ENCODE peak calls at places on chromosomes 13 and 19, in ten cellular contexts. One of them, this sample, is unnamed.

GRCh38 chr19:32448026-32448425 is 42.5 kb downstream of the DPY19L3 start:
- DNase-seq in NCI-H2171 treated with DMSO at 0.1 percent for 48 hours: no peak
- DNase-seq in NCI-H1092 treated with DMSO at 0.1 percent for 48 hours: no peak
- DNase-seq in NCI-H2081: no peak
- DNase-seq in CD8-positive, alpha-beta memory T cell: no peak
- DNase-seq in NCI-H774: no peak
- DNase-seq in activated gamma-delta T cell treated with Interleukin-2 at 50 U/mL for 16 hours: no peak
- DNase-seq in naive thymus-derived CD8-positive, alpha-beta T cell: no peak
- DNase-seq in anterior cingulate cortex: no peak
- DNase-seq in heart right ventricle: no peak
- DNase-seq in this sample: no peak

GRCh38 chr13:111610879-111611278 is 290.4 kb downstream of the TEX29 start:
- DNase-seq in NCI-H2171 treated with DMSO at 0.1 percent for 48 hours: no peak
- DNase-seq in NCI-H1092 treated with DMSO at 0.1 percent for 48 hours: no peak
- DNase-seq in NCI-H2081: no peak
- DNase-seq in CD8-positive, alpha-beta memory T cell: no peak
- DNase-seq in NCI-H774: no peak
- DNase-seq in activated gamma-delta T cell treated with Interleukin-2 at 50 U/mL for 16 hours: no peak
- DNase-seq in naive thymus-derived CD8-positive, alpha-beta T cell: no peak
- DNase-seq in anterior cingulate cortex: no peak
- DNase-seq in heart right ventricle: no peak
- DNase-seq in this sample: no peak

GRCh38 chr13:114099918-114100445 is 32.4 kb downstream of the RASA3 start:
- DNase-seq in NCI-H2171 treated with DMSO at 0.1 percent for 48 hours: no peak
- DNase-seq in NCI-H1092 treated with DMSO at 0.1 percent for 48 hours: no peak
- DNase-seq in NCI-H2081: no peak
- DNase-seq in CD8-positive, alpha-beta memory T cell: peak; percentile 49
- DNase-seq in NCI-H774: no peak
- DNase-seq in activated gamma-delta T cell treated with Interleukin-2 at 50 U/mL for 16 hours: peak; percentile 3
- DNase-seq in naive thymus-derived CD8-positive, alpha-beta T cell: peak; percentile 49
- DNase-seq in anterior cingulate cortex: no peak
- DNase-seq in heart right ventricle: no peak
- DNase-seq in this sample: no peak

GRCh38 chr13:40306817-40307216 is 359.6 kb downstream of the FOXO1 start:
- DNase-seq in NCI-H2171 treated with DMSO at 0.1 percent for 48 hours: no peak
- DNase-seq in NCI-H1092 treated with DMSO at 0.1 percent for 48 hours: no peak
- DNase-seq in NCI-H2081: no peak
- DNase-seq in CD8-positive, alpha-beta memory T cell: no peak
- DNase-seq in NCI-H774: no peak
- DNase-seq in activated gamma-delta T cell treated with Interleukin-2 at 50 U/mL for 16 hours: no peak
- DNase-seq in naive thymus-derived CD8-positive, alpha-beta T cell: no peak
- DNase-seq in anterior cingulate cortex: no peak
- DNase-seq in heart right ventricle: no peak
- DNase-seq in this sample: no peak

GRCh38 chr13:47459512-47459911 is 541.6 kb downstream of the SUCLA2 start:
- DNase-seq in NCI-H2171 treated with DMSO at 0.1 percent for 48 hours: no peak
- DNase-seq in NCI-H1092 treated with DMSO at 0.1 percent for 48 hours: no peak
- DNase-seq in NCI-H2081: no peak
- DNase-seq in CD8-positive, alpha-beta memory T cell: no peak
- DNase-seq in NCI-H774: no peak
- DNase-seq in activated gamma-delta T cell treated with Interleukin-2 at 50 U/mL for 16 hours: no peak
- DNase-seq in naive thymus-derived CD8-positive, alpha-beta T cell: no peak
- DNase-seq in anterior cingulate cortex: no peak
- DNase-seq in heart right ventricle: no peak
- DNase-seq in this sample: no peak

GRCh38 chr19:49939721-49940481 is 10.6 kb upstream of the NUP62 start:
- DNase-seq in NCI-H2171 treated with DMSO at 0.1 percent for 48 hours: no peak
- DNase-seq in NCI-H1092 treated with DMSO at 0.1 percent for 48 hours: no peak
- DNase-seq in NCI-H2081: no peak
- DNase-seq in CD8-positive, alpha-beta memory T cell: no peak
- DNase-seq in NCI-H774: no peak
- DNase-seq in activated gamma-delta T cell treated with Interleukin-2 at 50 U/mL for 16 hours: no peak
- DNase-seq in naive thymus-derived CD8-positive, alpha-beta T cell: no peak
- DNase-seq in anterior cingulate cortex: no peak
- DNase-seq in heart right ventricle: no peak
- DNase-seq in this sample: no peak

GRCh38 chr19:389246-389934 is 19.6 kb downstream of the C2CD4C start:
- DNase-seq in NCI-H2171 treated with DMSO at 0.1 percent for 48 hours: no peak
- DNase-seq in NCI-H1092 treated with DMSO at 0.1 percent for 48 hours: no peak
- DNase-seq in NCI-H2081: no peak
- DNase-seq in CD8-positive, alpha-beta memory T cell: peak; percentile 35
- DNase-seq in NCI-H774: no peak
- DNase-seq in activated gamma-delta T cell treated with Interleukin-2 at 50 U/mL for 16 hours: no peak
- DNase-seq in naive thymus-derived CD8-positive, alpha-beta T cell: no peak
- DNase-seq in anterior cingulate cortex: no peak
- DNase-seq in heart right ventricle: no peak
- DNase-seq in this sample: peak; percentile 58

GRCh38 chr19:50663280-50663790 is 14.1 kb downstream of the C19orf81 start:
- DNase-seq in NCI-H2171 treated with DMSO at 0.1 percent for 48 hours: no peak
- DNase-seq in NCI-H1092 treated with DMSO at 0.1 percent for 48 hours: no peak
- DNase-seq in NCI-H2081: no peak
- DNase-seq in CD8-positive, alpha-beta memory T cell: no peak
- DNase-seq in NCI-H774: no peak
- DNase-seq in activated gamma-delta T cell treated with Interleukin-2 at 50 U/mL for 16 hours: no peak
- DNase-seq in naive thymus-derived CD8-positive, alpha-beta T cell: no peak
- DNase-seq in anterior cingulate cortex: no peak
- DNase-seq in heart right ventricle: no peak
- DNase-seq in this sample: no peak

GRCh38 chr13:20960663-20961309 is 58.2 kb upstream of the XPO4 start:
- DNase-seq in NCI-H2171 treated with DMSO at 0.1 percent for 48 hours: peak; percentile 39
- DNase-seq in NCI-H1092 treated with DMSO at 0.1 percent for 48 hours: peak; percentile 26
- DNase-seq in NCI-H2081: peak; percentile 1
- DNase-seq in CD8-positive, alpha-beta memory T cell: no peak
- DNase-seq in NCI-H774: no peak
- DNase-seq in activated gamma-delta T cell treated with Interleukin-2 at 50 U/mL for 16 hours: no peak
- DNase-seq in naive thymus-derived CD8-positive, alpha-beta T cell: no peak
- DNase-seq in anterior cingulate cortex: no peak
- DNase-seq in heart right ventricle: no peak
- DNase-seq in this sample: no peak

GRCh38 chr19:16210168-16210567 is 12.5 kb downstream of the AP1M1 start:
- DNase-seq in NCI-H2171 treated with DMSO at 0.1 percent for 48 hours: no peak
- DNase-seq in NCI-H1092 treated with DMSO at 0.1 percent for 48 hours: peak; percentile 57
- DNase-seq in NCI-H2081: no peak
- DNase-seq in CD8-positive, alpha-beta memory T cell: no peak
- DNase-seq in NCI-H774: no peak
- DNase-seq in activated gamma-delta T cell treated with Interleukin-2 at 50 U/mL for 16 hours: no peak
- DNase-seq in naive thymus-derived CD8-positive, alpha-beta T cell: no peak
- DNase-seq in anterior cingulate cortex: no peak
- DNase-seq in heart right ventricle: no peak
- DNase-seq in this sample: no peak

GRCh38 chr19:2123682-2124387 is 27.1 kb downstream of the IZUMO4 start:
- DNase-seq in NCI-H2171 treated with DMSO at 0.1 percent for 48 hours: no peak
- DNase-seq in NCI-H1092 treated with DMSO at 0.1 percent for 48 hours: no peak
- DNase-seq in NCI-H2081: no peak
- DNase-seq in CD8-positive, alpha-beta memory T cell: no peak
- DNase-seq in NCI-H774: no peak
- DNase-seq in activated gamma-delta T cell treated with Interleukin-2 at 50 U/mL for 16 hours: no peak
- DNase-seq in naive thymus-derived CD8-positive, alpha-beta T cell: no peak
- DNase-seq in anterior cingulate cortex: no peak
- DNase-seq in heart right ventricle: no peak
- DNase-seq in this sample: no peak

GRCh38 chr19:28155265-28155664 is 1057.7 kb downstream of the UQCRFS1 start:
- DNase-seq in NCI-H2171 treated with DMSO at 0.1 percent for 48 hours: no peak
- DNase-seq in NCI-H1092 treated with DMSO at 0.1 percent for 48 hours: no peak
- DNase-seq in NCI-H2081: no peak
- DNase-seq in CD8-positive, alpha-beta memory T cell: no peak
- DNase-seq in NCI-H774: no peak
- DNase-seq in activated gamma-delta T cell treated with Interleukin-2 at 50 U/mL for 16 hours: no peak
- DNase-seq in naive thymus-derived CD8-positive, alpha-beta T cell: no peak
- DNase-seq in anterior cingulate cortex: no peak
- DNase-seq in heart right ventricle: no peak
- DNase-seq in this sample: no peak

GRCh38 chr13:113086031-113086750 is 19.4 kb upstream of the F7 start:
- DNase-seq in NCI-H2171 treated with DMSO at 0.1 percent for 48 hours: no peak
- DNase-seq in NCI-H1092 treated with DMSO at 0.1 percent for 48 hours: no peak
- DNase-seq in NCI-H2081: no peak
- DNase-seq in CD8-positive, alpha-beta memory T cell: peak; percentile 39
- DNase-seq in NCI-H774: no peak
- DNase-seq in activated gamma-delta T cell treated with Interleukin-2 at 50 U/mL for 16 hours: no peak
- DNase-seq in naive thymus-derived CD8-positive, alpha-beta T cell: no peak
- DNase-seq in anterior cingulate cortex: no peak
- DNase-seq in heart right ventricle: no peak
- DNase-seq in this sample: no peak

GRCh38 chr13:111944171-111944583 is 122.8 kb upstream of the SOX1 start:
- DNase-seq in NCI-H2171 treated with DMSO at 0.1 percent for 48 hours: no peak
- DNase-seq in NCI-H1092 treated with DMSO at 0.1 percent for 48 hours: no peak
- DNase-seq in NCI-H2081: no peak
- DNase-seq in CD8-positive, alpha-beta memory T cell: no peak
- DNase-seq in NCI-H774: no peak
- DNase-seq in activated gamma-delta T cell treated with Interleukin-2 at 50 U/mL for 16 hours: no peak
- DNase-seq in naive thymus-derived CD8-positive, alpha-beta T cell: no peak
- DNase-seq in anterior cingulate cortex: no peak
- DNase-seq in heart right ventricle: no peak
- DNase-seq in this sample: no peak

GRCh38 chr19:46211201-46211881 is 18.2 kb upstream of the IGFL1 start:
- DNase-seq in NCI-H2171 treated with DMSO at 0.1 percent for 48 hours: no peak
- DNase-seq in NCI-H1092 treated with DMSO at 0.1 percent for 48 hours: no peak
- DNase-seq in NCI-H2081: no peak
- DNase-seq in CD8-positive, alpha-beta memory T cell: no peak
- DNase-seq in NCI-H774: no peak
- DNase-seq in activated gamma-delta T cell treated with Interleukin-2 at 50 U/mL for 16 hours: no peak
- DNase-seq in naive thymus-derived CD8-positive, alpha-beta T cell: no peak
- DNase-seq in anterior cingulate cortex: no peak
- DNase-seq in heart right ventricle: no peak
- DNase-seq in this sample: no peak

GRCh38 chr19:17679526-17680234 is 8.5 kb downstream of the UNC13A start:
- DNase-seq in NCI-H2171 treated with DMSO at 0.1 percent for 48 hours: no peak
- DNase-seq in NCI-H1092 treated with DMSO at 0.1 percent for 48 hours: no peak
- DNase-seq in NCI-H2081: no peak
- DNase-seq in CD8-positive, alpha-beta memory T cell: no peak
- DNase-seq in NCI-H774: no peak
- DNase-seq in activated gamma-delta T cell treated with Interleukin-2 at 50 U/mL for 16 hours: no peak
- DNase-seq in naive thymus-derived CD8-positive, alpha-beta T cell: no peak
- DNase-seq in anterior cingulate cortex: no peak
- DNase-seq in heart right ventricle: no peak
- DNase-seq in this sample: no peak

GRCh38 chr19:7541828-7542443 is 6.4 kb downstream of the PNPLA6 start:
- DNase-seq in NCI-H2171 treated with DMSO at 0.1 percent for 48 hours: no peak
- DNase-seq in NCI-H1092 treated with DMSO at 0.1 percent for 48 hours: no peak
- DNase-seq in NCI-H2081: no peak
- DNase-seq in CD8-positive, alpha-beta memory T cell: no peak
- DNase-seq in NCI-H774: no peak
- DNase-seq in activated gamma-delta T cell treated with Interleukin-2 at 50 U/mL for 16 hours: no peak
- DNase-seq in naive thymus-derived CD8-positive, alpha-beta T cell: no peak
- DNase-seq in anterior cingulate cortex: no peak
- DNase-seq in heart right ventricle: no peak
- DNase-seq in this sample: no peak

This sample was measured in DMS79.